ENCODE peak calls at places on chromosomes 12 and 14, in six cellular contexts. Q, Y, A, P, M and W are unnamed samples.

GRCh38 chr14:68649461-68650189 is 143.2 kb downstream of the ZFP36L1 start:
- DNase-seq in P (no peak), Y (no peak), Q (no peak), M (peak), A (no peak), W (no peak)

GRCh38 chr12:104865080-104865479 is 93.0 kb downstream of the SLC41A2 start:
- DNase-seq in P (no peak), M (no peak), A (no peak), Y (no peak), Q (no peak), W (no peak)

GRCh38 chr12:82124711-82125110 is 233.5 kb downstream of the CCDC59 start:
- DNase-seq in P (no peak), Q (no peak), M (no peak), A (no peak), Y (no peak), W (no peak)

GRCh38 chr12:85462888-85463287 is 182.9 kb downstream of the ALX1 start:
- DNase-seq in P (no peak), Q (no peak), A (no peak), Y (no peak), M (no peak), W (no peak)

GRCh38 chr12:51915951-51916350 is 8.6 kb downstream of the ACVRL1 start:
- DNase-seq in A (no peak), Q (no peak), P (no peak), M (peak), Y (no peak), W (no peak)

GRCh38 chr12:127537070-127537469 is 729.9 kb upstream of the TMEM132C start:
- DNase-seq in P (no peak), M (no peak), A (no peak), Q (no peak), Y (no peak), W (no peak)

GRCh38 chr12:29519585-29520182 is 22.2 kb upstream of the OVCH1 start:
- DNase-seq in P (no peak), M (no peak), A (peak), Y (no peak), Q (peak), W (no peak)

GRCh38 chr14:61388173-61388975 is 67.0 kb downstream of the PRKCH start:
- DNase-seq in Y (no peak), Q (no peak), M (no peak), A (no peak), P (no peak), W (peak)

GRCh38 chr12:2268478-2269286 is 215.9 kb downstream of the CACNA1C start:
- DNase-seq in M (peak), Q (no peak), P (peak), A (no peak), Y (no peak), W (no peak)

GRCh38 chr12:109500406-109501185 is 23.2 kb downstream of the UBE3B start:
- DNase-seq in Q (no peak), P (no peak), Y (no peak), A (no peak), M (no peak), W (no peak)

GRCh38 chr14:101480747-101481530 is 80.4 kb upstream of the DIO3 start:
- DNase-seq in Y (peak), A (no peak), P (no peak), M (peak), Q (no peak), W (peak)

GRCh38 chr12:102371177-102371576 is 109.2 kb downstream of the IGF1 start:
- DNase-seq in A (no peak), P (no peak), Y (no peak), Q (no peak), M (no peak), W (no peak)

GRCh38 chr12:46950116-46950515 is 124.3 kb upstream of the SLC38A4 start:
- DNase-seq in M (no peak), Y (no peak), A (no peak), P (no peak), Q (no peak), W (no peak)

GRCh38 chr14:101130861-101131260 is 227.3 kb upstream of the RTL1 start:
- DNase-seq in Q (no peak), Y (no peak), A (no peak), P (no peak), M (peak), W (no peak)

GRCh38 chr12:109464642-109465351 is 12.3 kb downstream of the KCTD10 start:
- DNase-seq in M (no peak), A (no peak), Q (no peak), Y (no peak), P (no peak), W (no peak)

GRCh38 chr14:49867831-49868719 is 15.5 kb upstream of the NEMF start:
- DNase-seq in M (peak), Y (peak), A (peak), Q (peak), P (no peak), W (peak)

GRCh38 chr12:104641862-104642261 is 185.1 kb downstream of the CHST11 start:
- DNase-seq in A (no peak), P (no peak), M (no peak), Q (peak), Y (no peak), W (no peak)

GRCh38 chr12:104310751-104311297 is 7.3 kb downstream of the EID3 start:
- DNase-seq in Y (no peak), Q (no peak), A (no peak), M (no peak), P (no peak), W (no peak)

DNA sequence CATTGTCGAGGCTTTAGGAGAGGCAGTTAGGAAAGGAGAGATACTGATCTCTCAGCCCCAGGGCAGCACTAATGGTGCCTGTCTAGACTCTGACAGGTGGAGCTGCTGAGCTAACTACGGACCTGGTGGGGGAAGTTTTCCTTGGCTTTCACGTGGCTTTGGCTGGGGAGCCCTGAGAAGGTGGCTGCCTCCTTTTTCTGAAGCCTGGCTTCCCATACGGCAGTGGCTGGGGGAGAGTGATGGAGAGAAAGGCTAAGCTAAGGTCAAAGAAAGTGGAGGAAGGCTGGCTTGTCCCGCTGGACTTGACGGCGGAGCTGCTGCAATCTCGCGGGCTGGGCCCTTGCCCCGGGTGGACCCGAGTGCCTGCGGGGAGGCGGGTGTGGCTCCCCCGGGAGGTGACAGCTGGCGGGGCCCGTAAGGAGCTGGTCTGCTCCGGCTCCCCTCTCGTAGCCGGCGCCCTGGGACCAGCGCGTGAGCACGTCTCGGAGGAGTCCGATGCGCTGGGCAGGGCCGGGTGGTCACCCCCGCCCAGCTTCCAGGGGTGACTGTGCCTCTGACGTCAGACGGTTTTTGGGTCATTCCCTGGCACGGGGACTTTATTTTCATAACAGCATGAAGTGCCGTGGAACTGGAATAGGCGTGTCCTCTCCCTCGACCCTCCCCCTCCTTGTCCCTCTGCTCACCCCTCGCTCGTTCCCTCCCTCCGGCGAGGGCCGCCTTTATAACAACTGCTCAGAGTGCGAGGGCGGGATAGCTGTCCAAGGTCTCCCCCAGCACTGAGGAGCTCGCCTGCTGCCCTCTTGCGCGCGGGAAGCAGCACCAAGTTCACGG is at the start of gene GPRC5A:
- DNase-seq in Q (peak), A (peak), P (peak), Y (peak), M (peak), W (peak)
- TF ChIP-seq CTCF in Q (no peak), A (peak), P (peak), Y (no peak), M (no peak), W (no peak)

DNA sequence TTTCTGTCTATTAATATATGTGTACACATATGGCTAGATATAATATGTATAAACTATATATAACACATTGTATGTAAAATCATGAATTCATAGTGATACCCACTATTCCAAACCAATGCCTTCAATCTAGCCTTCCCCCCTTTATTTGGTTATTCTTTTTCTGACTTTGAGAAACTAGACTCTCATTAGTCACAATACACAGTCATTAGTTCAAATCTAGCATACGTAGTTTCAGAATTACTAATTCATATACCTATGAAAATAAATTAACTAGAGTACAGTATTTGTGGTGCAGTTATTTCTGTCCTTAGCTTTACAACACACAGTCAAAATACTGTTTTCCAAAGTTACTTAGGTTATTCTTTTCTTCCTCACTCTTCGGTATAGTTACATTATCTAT is 268.2 kb downstream of the DPF3 start:
- DNase-seq in P (no peak), Q (no peak), A (no peak), M (no peak), Y (no peak), W (no peak)
- TF ChIP-seq CTCF in P (no peak), Q (no peak), A (no peak), M (no peak), Y (no peak), W (no peak)

DNA sequence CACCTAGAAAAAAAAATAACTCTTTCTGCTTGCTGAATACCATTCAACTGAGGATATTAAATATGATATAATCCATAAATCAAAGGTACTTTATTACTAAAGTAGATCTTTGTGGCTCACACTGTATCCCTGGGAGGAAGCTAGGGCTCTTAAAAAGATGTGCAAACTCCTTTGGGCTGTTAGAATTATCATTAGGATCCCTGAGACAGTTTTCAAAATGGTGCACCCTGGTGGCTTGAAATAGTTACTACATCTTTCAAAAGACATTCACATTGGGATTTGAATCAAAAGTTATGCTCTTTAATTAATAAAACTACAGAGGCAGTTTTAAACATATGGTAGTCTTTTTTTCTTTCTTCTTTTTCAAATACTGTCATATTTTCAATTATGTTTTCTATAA is 228.5 kb upstream of the G2E3 start:
- DNase-seq in P (no peak), A (no peak), Q (no peak), Y (no peak), M (no peak), W (no peak)
- TF ChIP-seq CTCF in P (peak), A (peak), Q (peak), Y (no peak), M (no peak), W (no peak)

GRCh38 chr14:70515796-70516195 is 19.0 kb downstream of the ADAM20 start:
- DNase-seq in M (no peak), Q (no peak), Y (no peak), P (no peak), A (no peak), W (no peak)
- TF ChIP-seq CTCF in M (no peak), Q (no peak), Y (no peak), P (no peak), A (no peak), W (no peak)